ENCODE peak calls at places on chromosomes 6 and 20, in six cellular contexts. H is epithelial cell of esophagus, L is transverse colon, G is spleen, R is fibroblast of villous mesenchyme, O is Ammon's horn. D is an unnamed sample.

GRCh38 chr6:30763618-30764489 is 19.5 kb upstream of the IER3 start:
- DNase-seq in O (no peak), H (peak), G (no peak), L (no peak), R (no peak), D (no peak)

GRCh38 chr6:135576055-135576454 is 78.5 kb upstream of the AHI1 start:
- DNase-seq in O (peak), L (no peak), R (peak), G (no peak), H (peak), D (no peak)

GRCh38 chr6:132703936-132704335 is 9.9 kb downstream of the VNN1 start:
- DNase-seq in O (no peak), H (no peak), L (no peak), G (no peak), R (no peak), D (no peak)

GRCh38 chr6:150271172-150271500 is 97.7 kb upstream of the IYD start:
- DNase-seq in H (no peak), L (no peak), G (no peak), R (no peak), O (no peak), D (no peak)

GRCh38 chr6:89214197-89214596 is 3.0 kb downstream of the GABRR1 start:
- DNase-seq in R (no peak), L (no peak), H (no peak), G (no peak), O (no peak), D (no peak)

GRCh38 chr6:155120034-155120433 is 124.9 kb downstream of the TIAM2 start:
- DNase-seq in G (no peak), R (no peak), L (no peak), H (no peak), O (no peak), D (no peak)

GRCh38 chr20:12966468-12967085 is 42.2 kb upstream of the SPTLC3 start:
- DNase-seq in L (no peak), H (peak), O (peak), R (peak), G (no peak), D (no peak)

GRCh38 chr20:36855241-36855657 is 20.7 kb upstream of the TLDC2 start:
- DNase-seq in L (no peak), G (no peak), H (no peak), O (peak), R (no peak), D (no peak)

GRCh38 chr6:150138638-150139037 is 4.2 kb upstream of the PPP1R14C start:
- DNase-seq in G (no peak), R (no peak), L (peak), O (no peak), H (no peak), D (no peak)

GRCh38 chr6:40948598-40948997 is 90.4 kb downstream of the UNC5CL start:
- DNase-seq in G (no peak), H (peak), R (no peak), L (no peak), O (no peak), D (no peak)

GRCh38 chr6:135905604-135906300 is 54.3 kb downstream of the PDE7B start:
- DNase-seq in H (no peak), O (peak), L (no peak), R (no peak), G (no peak), D (no peak)

GRCh38 chr20:64112691-64113443 is 5.5 kb upstream of the NPBWR2 start:
- DNase-seq in L (peak), R (no peak), O (no peak), G (peak), H (no peak), D (peak)

GRCh38 chr6:160992323-160993314 is 1.1 kb downstream of the MAP3K4 start:
- DNase-seq in G (no peak), O (peak), H (peak), L (peak), R (peak), D (no peak)